ENCODE peak calls at places on chromosomes 4 and X, in ten cellular contexts. One of them, this sample, is unnamed.

GRCh38 chr4:140103676-140104075 is 50.3 kb downstream of the MAML3 start:
- DNase-seq in hippocampal formation: no peak
- DNase-seq in GM12878: peak
- DNase-seq in GOT3: no peak
- DNase-seq in G401: peak
- DNase-seq in NCI-H1048: no peak
- DNase-seq in epithelial cell of esophagus: peak
- DNase-seq in heart right ventricle: no peak
- DNase-seq in left lobe of liver: no peak
- DNase-seq in pancreas: no peak
- DNase-seq in this sample: no peak

GRCh38 chrX:111376897-111377601 is 34.9 kb downstream of the DCX start:
- DNase-seq in hippocampal formation: no peak
- DNase-seq in GM12878: no peak
- DNase-seq in GOT3: no peak
- DNase-seq in G401: no peak
- DNase-seq in NCI-H1048: no peak
- DNase-seq in epithelial cell of esophagus: no peak
- DNase-seq in heart right ventricle: no peak
- DNase-seq in left lobe of liver: no peak
- DNase-seq in pancreas: no peak
- DNase-seq in this sample: peak

GRCh38 chr4:100805547-100805946 is 287.7 kb upstream of the EMCN start:
- DNase-seq in hippocampal formation: no peak
- DNase-seq in GM12878: no peak
- DNase-seq in GOT3: no peak
- DNase-seq in G401: no peak
- DNase-seq in NCI-H1048: no peak
- DNase-seq in epithelial cell of esophagus: no peak
- DNase-seq in heart right ventricle: no peak
- DNase-seq in left lobe of liver: no peak
- DNase-seq in pancreas: no peak
- DNase-seq in this sample: no peak

GRCh38 chr4:3800351-3800750 is 34.2 kb downstream of the ADRA2C start:
- DNase-seq in hippocampal formation: no peak
- DNase-seq in GM12878: no peak
- DNase-seq in GOT3: no peak
- DNase-seq in G401: no peak
- DNase-seq in NCI-H1048: no peak
- DNase-seq in epithelial cell of esophagus: no peak
- DNase-seq in heart right ventricle: no peak
- DNase-seq in left lobe of liver: no peak
- DNase-seq in pancreas: no peak
- DNase-seq in this sample: no peak

GRCh38 chrX:133706890-133707289 is 278.5 kb downstream of the GPC3 start:
- DNase-seq in hippocampal formation: no peak
- DNase-seq in GM12878: no peak
- DNase-seq in GOT3: no peak
- DNase-seq in G401: no peak
- DNase-seq in NCI-H1048: no peak
- DNase-seq in epithelial cell of esophagus: no peak
- DNase-seq in heart right ventricle: no peak
- DNase-seq in left lobe of liver: no peak
- DNase-seq in pancreas: no peak
- DNase-seq in this sample: no peak

GRCh38 chr4:186807809-186808634 is 84.4 kb upstream of the FAT1 start:
- DNase-seq in hippocampal formation: no peak
- DNase-seq in GM12878: no peak
- DNase-seq in GOT3: no peak
- DNase-seq in G401: no peak
- DNase-seq in NCI-H1048: no peak
- DNase-seq in epithelial cell of esophagus: no peak
- DNase-seq in heart right ventricle: no peak
- DNase-seq in left lobe of liver: no peak
- DNase-seq in pancreas: no peak
- DNase-seq in this sample: no peak

GRCh38 chrX:78708171-78708570 is 39.3 kb upstream of the LPAR4 start:
- DNase-seq in hippocampal formation: no peak
- DNase-seq in GM12878: no peak
- DNase-seq in GOT3: no peak
- DNase-seq in G401: no peak
- DNase-seq in NCI-H1048: no peak
- DNase-seq in epithelial cell of esophagus: peak
- DNase-seq in heart right ventricle: no peak
- DNase-seq in left lobe of liver: peak
- DNase-seq in pancreas: no peak
- DNase-seq in this sample: no peak

GRCh38 chrX:16633754-16634153 is 16.2 kb upstream of the S100G start:
- DNase-seq in hippocampal formation: no peak
- DNase-seq in GM12878: no peak
- DNase-seq in GOT3: no peak
- DNase-seq in G401: no peak
- DNase-seq in NCI-H1048: no peak
- DNase-seq in epithelial cell of esophagus: no peak
- DNase-seq in heart right ventricle: no peak
- DNase-seq in left lobe of liver: no peak
- DNase-seq in pancreas: no peak
- DNase-seq in this sample: no peak

GRCh38 chr4:176824645-176825366 is 32.1 kb upstream of the VEGFC start:
- DNase-seq in hippocampal formation: no peak
- DNase-seq in GM12878: no peak
- DNase-seq in GOT3: no peak
- DNase-seq in G401: no peak
- DNase-seq in NCI-H1048: no peak
- DNase-seq in epithelial cell of esophagus: no peak
- DNase-seq in heart right ventricle: no peak
- DNase-seq in left lobe of liver: no peak
- DNase-seq in pancreas: no peak
- DNase-seq in this sample: no peak

GRCh38 chr4:112057479-112057878 is 87.8 kb upstream of the FAM241A start:
- DNase-seq in hippocampal formation: no peak
- DNase-seq in GM12878: no peak
- DNase-seq in GOT3: no peak
- DNase-seq in G401: no peak
- DNase-seq in NCI-H1048: no peak
- DNase-seq in epithelial cell of esophagus: no peak
- DNase-seq in heart right ventricle: no peak
- DNase-seq in left lobe of liver: no peak
- DNase-seq in pancreas: no peak
- DNase-seq in this sample: no peak

GRCh38 chr4:144451771-144452170 is 194.2 kb upstream of the HHIP start:
- DNase-seq in hippocampal formation: no peak
- DNase-seq in GM12878: no peak
- DNase-seq in GOT3: no peak
- DNase-seq in G401: no peak
- DNase-seq in NCI-H1048: no peak
- DNase-seq in epithelial cell of esophagus: no peak
- DNase-seq in heart right ventricle: no peak
- DNase-seq in left lobe of liver: no peak
- DNase-seq in pancreas: no peak
- DNase-seq in this sample: no peak

GRCh38 chrX:16870861-16871584 is 861 bp upstream of the RBBP7 start:
- DNase-seq in hippocampal formation: no peak
- DNase-seq in GM12878: no peak
- DNase-seq in GOT3: peak
- DNase-seq in G401: peak
- DNase-seq in NCI-H1048: no peak
- DNase-seq in epithelial cell of esophagus: no peak
- DNase-seq in heart right ventricle: peak
- DNase-seq in left lobe of liver: no peak
- DNase-seq in pancreas: peak
- DNase-seq in this sample: peak

GRCh38 chr4:5839751-5840674 is 52.9 kb downstream of the CRMP1 start:
- DNase-seq in hippocampal formation: no peak
- DNase-seq in GM12878: no peak
- DNase-seq in GOT3: no peak
- DNase-seq in G401: peak
- DNase-seq in NCI-H1048: no peak
- DNase-seq in epithelial cell of esophagus: no peak
- DNase-seq in heart right ventricle: peak
- DNase-seq in left lobe of liver: no peak
- DNase-seq in pancreas: no peak
- DNase-seq in this sample: no peak

GRCh38 chr4:131644619-131645018 is 1504.5 kb upstream of the PCDH10 start:
- DNase-seq in hippocampal formation: no peak
- DNase-seq in GM12878: no peak
- DNase-seq in GOT3: no peak
- DNase-seq in G401: no peak
- DNase-seq in NCI-H1048: peak
- DNase-seq in epithelial cell of esophagus: peak
- DNase-seq in heart right ventricle: no peak
- DNase-seq in left lobe of liver: no peak
- DNase-seq in pancreas: no peak
- DNase-seq in this sample: peak

GRCh38 chrX:85993539-85994197 is 53.7 kb downstream of the CHM start:
- DNase-seq in hippocampal formation: no peak
- DNase-seq in GM12878: no peak
- DNase-seq in GOT3: no peak
- DNase-seq in G401: no peak
- DNase-seq in NCI-H1048: no peak
- DNase-seq in epithelial cell of esophagus: peak
- DNase-seq in heart right ventricle: no peak
- DNase-seq in left lobe of liver: no peak
- DNase-seq in pancreas: no peak
- DNase-seq in this sample: no peak

GRCh38 chr4:139241784-139242151 is 38.3 kb downstream of the MGARP start:
- DNase-seq in hippocampal formation: no peak
- DNase-seq in GM12878: no peak
- DNase-seq in GOT3: no peak
- DNase-seq in G401: no peak
- DNase-seq in NCI-H1048: no peak
- DNase-seq in epithelial cell of esophagus: no peak
- DNase-seq in heart right ventricle: no peak
- DNase-seq in left lobe of liver: no peak
- DNase-seq in pancreas: no peak
- DNase-seq in this sample: no peak

GRCh38 chrX:70089575-70090297 is 27.5 kb downstream of the OTUD6A start:
- DNase-seq in hippocampal formation: no peak
- DNase-seq in GM12878: no peak
- DNase-seq in GOT3: no peak
- DNase-seq in G401: no peak
- DNase-seq in NCI-H1048: no peak
- DNase-seq in epithelial cell of esophagus: peak
- DNase-seq in heart right ventricle: no peak
- DNase-seq in left lobe of liver: no peak
- DNase-seq in pancreas: no peak
- DNase-seq in this sample: no peak

GRCh38 chr4:174244441-174244840 is 39.0 kb downstream of the FBXO8 start:
- DNase-seq in hippocampal formation: no peak
- DNase-seq in GM12878: no peak
- DNase-seq in GOT3: no peak
- DNase-seq in G401: no peak
- DNase-seq in NCI-H1048: no peak
- DNase-seq in epithelial cell of esophagus: peak
- DNase-seq in heart right ventricle: no peak
- DNase-seq in left lobe of liver: no peak
- DNase-seq in pancreas: no peak
- DNase-seq in this sample: no peak

GRCh38 chrX:123846598-123847038 is 13.2 kb upstream of the XIAP start:
- DNase-seq in hippocampal formation: no peak
- DNase-seq in GM12878: no peak
- DNase-seq in GOT3: no peak
- DNase-seq in G401: peak
- DNase-seq in NCI-H1048: no peak
- DNase-seq in epithelial cell of esophagus: peak
- DNase-seq in heart right ventricle: no peak
- DNase-seq in left lobe of liver: no peak
- DNase-seq in pancreas: no peak
- DNase-seq in this sample: no peak

GRCh38 chrX:154082396-154083133 is 15.0 kb downstream of the MECP2 start:
- DNase-seq in hippocampal formation: no peak
- DNase-seq in GM12878: no peak
- DNase-seq in GOT3: no peak
- DNase-seq in G401: no peak
- DNase-seq in NCI-H1048: no peak
- DNase-seq in epithelial cell of esophagus: peak
- DNase-seq in heart right ventricle: no peak
- DNase-seq in left lobe of liver: no peak
- DNase-seq in pancreas: no peak
- DNase-seq in this sample: no peak

GRCh38 chrX:18368402-18368801 is 13.9 kb upstream of the SCML2 start:
- DNase-seq in hippocampal formation: no peak
- DNase-seq in GM12878: no peak
- DNase-seq in GOT3: no peak
- DNase-seq in G401: no peak
- DNase-seq in NCI-H1048: no peak
- DNase-seq in epithelial cell of esophagus: no peak
- DNase-seq in heart right ventricle: no peak
- DNase-seq in left lobe of liver: no peak
- DNase-seq in pancreas: no peak
- DNase-seq in this sample: no peak

GRCh38 chrX:65610040-65610439 is 57.4 kb upstream of the MSN start:
- DNase-seq in hippocampal formation: no peak
- DNase-seq in GM12878: no peak
- DNase-seq in GOT3: no peak
- DNase-seq in G401: no peak
- DNase-seq in NCI-H1048: no peak
- DNase-seq in epithelial cell of esophagus: no peak
- DNase-seq in heart right ventricle: no peak
- DNase-seq in left lobe of liver: no peak
- DNase-seq in pancreas: no peak
- DNase-seq in this sample: no peak

GRCh38 chrX:33434256-33435092 is 223.1 kb upstream of the DMD start:
- DNase-seq in hippocampal formation: peak
- DNase-seq in GM12878: no peak
- DNase-seq in GOT3: no peak
- DNase-seq in G401: peak
- DNase-seq in NCI-H1048: no peak
- DNase-seq in epithelial cell of esophagus: peak
- DNase-seq in heart right ventricle: no peak
- DNase-seq in left lobe of liver: peak
- DNase-seq in pancreas: peak
- DNase-seq in this sample: peak

GRCh38 chr4:7347981-7348380 is 86.7 kb downstream of the PSAPL1 start:
- DNase-seq in hippocampal formation: no peak
- DNase-seq in GM12878: no peak
- DNase-seq in GOT3: no peak
- DNase-seq in G401: no peak
- DNase-seq in NCI-H1048: no peak
- DNase-seq in epithelial cell of esophagus: no peak
- DNase-seq in heart right ventricle: no peak
- DNase-seq in left lobe of liver: no peak
- DNase-seq in pancreas: no peak
- DNase-seq in this sample: no peak

GRCh38 chrX:23548164-23548563 is 119.1 kb upstream of the PRDX4 start:
- DNase-seq in hippocampal formation: no peak
- DNase-seq in GM12878: no peak
- DNase-seq in GOT3: no peak
- DNase-seq in G401: no peak
- DNase-seq in NCI-H1048: no peak
- DNase-seq in epithelial cell of esophagus: no peak
- DNase-seq in heart right ventricle: no peak
- DNase-seq in left lobe of liver: no peak
- DNase-seq in pancreas: no peak
- DNase-seq in this sample: no peak

GRCh38 chrX:99301990-99302389 is 1108.1 kb downstream of the PCDH19 start:
- DNase-seq in hippocampal formation: peak
- DNase-seq in GM12878: no peak
- DNase-seq in GOT3: no peak
- DNase-seq in G401: no peak
- DNase-seq in NCI-H1048: no peak
- DNase-seq in epithelial cell of esophagus: peak
- DNase-seq in heart right ventricle: no peak
- DNase-seq in left lobe of liver: no peak
- DNase-seq in pancreas: no peak
- DNase-seq in this sample: no peak

GRCh38 chr4:148980782-148981181 is 538.6 kb upstream of the NR3C2 start:
- DNase-seq in hippocampal formation: peak
- DNase-seq in GM12878: no peak
- DNase-seq in GOT3: no peak
- DNase-seq in G401: peak
- DNase-seq in NCI-H1048: no peak
- DNase-seq in epithelial cell of esophagus: no peak
- DNase-seq in heart right ventricle: no peak
- DNase-seq in left lobe of liver: no peak
- DNase-seq in pancreas: no peak
- DNase-seq in this sample: no peak

GRCh38 chrX:45422216-45422925 is 221.7 kb upstream of the DIPK2B start:
- DNase-seq in hippocampal formation: no peak
- DNase-seq in GM12878: no peak
- DNase-seq in GOT3: no peak
- DNase-seq in G401: no peak
- DNase-seq in NCI-H1048: no peak
- DNase-seq in epithelial cell of esophagus: no peak
- DNase-seq in heart right ventricle: no peak
- DNase-seq in left lobe of liver: no peak
- DNase-seq in pancreas: no peak
- DNase-seq in this sample: no peak